ENCODE peak calls at places on chromosomes 5 and 9, in nine cellular contexts. One of them, this sample, is unnamed. For H3K9me3, the result is how much of the 10 kb centered on the place peaks cover.

GRCh38 chr5:118060833-118061232 is 927.5 kb downstream of the DTWD2 start:
- DNase-seq in psoas muscle: no peak
- DNase-seq in colonic mucosa: no peak
- DNase-seq in ovary: no peak
- DNase-seq in endothelial cell of umbilical vein: no peak
- DNase-seq in hepatocyte: no peak
- DNase-seq in NT2/D1: no peak
- DNase-seq in BE2C: no peak
- DNase-seq in fibroblast of lung: no peak
- DNase-seq in this sample: no peak

GRCh38 chr9:94065535-94065961 is 18.7 kb upstream of the PTPDC1 start:
- DNase-seq in psoas muscle: peak
- DNase-seq in colonic mucosa: peak
- DNase-seq in ovary: peak
- DNase-seq in endothelial cell of umbilical vein: peak
- DNase-seq in hepatocyte: peak
- DNase-seq in NT2/D1: peak
- DNase-seq in BE2C: peak
- DNase-seq in fibroblast of lung: peak
- DNase-seq in this sample: peak

GRCh38 chr9:125486109-125486508 is 220.9 kb downstream of the MAPKAP1 start:
- DNase-seq in psoas muscle: no peak
- DNase-seq in colonic mucosa: no peak
- DNase-seq in ovary: no peak
- DNase-seq in endothelial cell of umbilical vein: no peak
- DNase-seq in hepatocyte: no peak
- DNase-seq in NT2/D1: no peak
- DNase-seq in BE2C: no peak
- DNase-seq in fibroblast of lung: no peak
- DNase-seq in this sample: no peak

GRCh38 chr9:132591751-132592314 is 9.4 kb downstream of the BARHL1 start:
- DNase-seq in psoas muscle: no peak
- DNase-seq in colonic mucosa: no peak
- DNase-seq in ovary: no peak
- DNase-seq in endothelial cell of umbilical vein: no peak
- DNase-seq in hepatocyte: no peak
- DNase-seq in NT2/D1: peak
- DNase-seq in BE2C: no peak
- DNase-seq in fibroblast of lung: no peak
- DNase-seq in this sample: no peak

GRCh38 chr5:15798006-15798405 is 298.0 kb downstream of the FBXL7 start:
- DNase-seq in psoas muscle: no peak
- DNase-seq in colonic mucosa: no peak
- DNase-seq in ovary: no peak
- DNase-seq in endothelial cell of umbilical vein: peak
- DNase-seq in hepatocyte: no peak
- DNase-seq in NT2/D1: no peak
- DNase-seq in BE2C: no peak
- DNase-seq in fibroblast of lung: no peak
- DNase-seq in this sample: no peak

GRCh38 chr5:10681605-10682428 is 79.2 kb downstream of the DAP start:
- DNase-seq in psoas muscle: no peak
- DNase-seq in colonic mucosa: no peak
- DNase-seq in ovary: no peak
- DNase-seq in endothelial cell of umbilical vein: no peak
- DNase-seq in hepatocyte: no peak
- DNase-seq in NT2/D1: no peak
- DNase-seq in BE2C: no peak
- DNase-seq in fibroblast of lung: no peak
- DNase-seq in this sample: no peak

GRCh38 chr9:99416007-99416406 is 193.9 kb downstream of the SEC61B start:
- DNase-seq in psoas muscle: no peak
- DNase-seq in colonic mucosa: no peak
- DNase-seq in ovary: no peak
- DNase-seq in endothelial cell of umbilical vein: no peak
- DNase-seq in hepatocyte: no peak
- DNase-seq in NT2/D1: no peak
- DNase-seq in BE2C: no peak
- DNase-seq in fibroblast of lung: peak
- DNase-seq in this sample: no peak

GRCh38 chr5:135135530-135136201 is 101.6 kb upstream of the PITX1 start:
- DNase-seq in psoas muscle: peak
- DNase-seq in colonic mucosa: peak
- DNase-seq in ovary: no peak
- DNase-seq in endothelial cell of umbilical vein: no peak
- DNase-seq in hepatocyte: no peak
- DNase-seq in NT2/D1: no peak
- DNase-seq in BE2C: no peak
- DNase-seq in fibroblast of lung: peak
- DNase-seq in this sample: no peak

GRCh38 chr5:133825631-133826289 is 142.7 kb downstream of the C5orf15 start:
- DNase-seq in psoas muscle: peak
- DNase-seq in colonic mucosa: no peak
- DNase-seq in ovary: no peak
- DNase-seq in endothelial cell of umbilical vein: no peak
- DNase-seq in hepatocyte: no peak
- DNase-seq in NT2/D1: no peak
- DNase-seq in BE2C: peak
- DNase-seq in fibroblast of lung: no peak
- DNase-seq in this sample: no peak

GRCh38 chr5:82912462-82912861 is 164.7 kb downstream of the TMEM167A start:
- DNase-seq in psoas muscle: no peak
- DNase-seq in colonic mucosa: no peak
- DNase-seq in ovary: no peak
- DNase-seq in endothelial cell of umbilical vein: no peak
- DNase-seq in hepatocyte: no peak
- DNase-seq in NT2/D1: no peak
- DNase-seq in BE2C: no peak
- DNase-seq in fibroblast of lung: no peak
- DNase-seq in this sample: no peak

GRCh38 chr9:84136119-84136868 is 155.7 kb downstream of the RMI1 start:
- DNase-seq in psoas muscle: no peak
- DNase-seq in colonic mucosa: peak
- DNase-seq in ovary: no peak
- DNase-seq in endothelial cell of umbilical vein: no peak
- DNase-seq in hepatocyte: no peak
- DNase-seq in NT2/D1: no peak
- DNase-seq in BE2C: no peak
- DNase-seq in fibroblast of lung: peak
- DNase-seq in this sample: no peak

GRCh38 chr5:109327572-109327971 is 82.2 kb downstream of the PJA2 start:
- DNase-seq in psoas muscle: no peak
- DNase-seq in colonic mucosa: no peak
- DNase-seq in ovary: no peak
- DNase-seq in endothelial cell of umbilical vein: no peak
- DNase-seq in hepatocyte: no peak
- DNase-seq in NT2/D1: no peak
- DNase-seq in BE2C: no peak
- DNase-seq in fibroblast of lung: no peak
- DNase-seq in this sample: no peak

GRCh38 chr5:97046270-97046982 is 96.0 kb downstream of the LIX1 start:
- DNase-seq in psoas muscle: no peak
- DNase-seq in colonic mucosa: no peak
- DNase-seq in ovary: no peak
- DNase-seq in endothelial cell of umbilical vein: no peak
- DNase-seq in hepatocyte: no peak
- DNase-seq in NT2/D1: no peak
- DNase-seq in BE2C: no peak
- DNase-seq in fibroblast of lung: peak
- DNase-seq in this sample: no peak

GRCh38 chr9:89604463-89605180 is at the start of gene GADD45G:
- DNase-seq in psoas muscle: peak
- DNase-seq in colonic mucosa: peak
- DNase-seq in ovary: peak
- DNase-seq in endothelial cell of umbilical vein: peak
- DNase-seq in hepatocyte: peak
- DNase-seq in NT2/D1: peak
- DNase-seq in BE2C: peak
- DNase-seq in fibroblast of lung: peak
- DNase-seq in this sample: peak

GRCh38 chr9:40913096-40913719 is 215.3 kb downstream of the FOXD4L6 start:
- DNase-seq in psoas muscle: no peak
- DNase-seq in colonic mucosa: no peak
- DNase-seq in ovary: no peak
- DNase-seq in endothelial cell of umbilical vein: no peak
- DNase-seq in hepatocyte: no peak
- DNase-seq in NT2/D1: no peak
- DNase-seq in BE2C: no peak
- DNase-seq in fibroblast of lung: no peak
- DNase-seq in this sample: no peak
- H3K9me3 ChIP-seq in psoas muscle: half or more
- H3K9me3 ChIP-seq in colonic mucosa: under half
- H3K9me3 ChIP-seq in ovary: under half
- H3K9me3 ChIP-seq in endothelial cell of umbilical vein: under half
- H3K9me3 ChIP-seq in hepatocyte: half or more
- H3K9me3 ChIP-seq in NT2/D1: half or more
- H3K9me3 ChIP-seq in BE2C: under half
- H3K9me3 ChIP-seq in fibroblast of lung: under half
- H3K9me3 ChIP-seq in this sample: half or more

GRCh38 chr5:2278825-2279224 is 396.1 kb upstream of the IRX4 start:
- DNase-seq in psoas muscle: no peak
- DNase-seq in colonic mucosa: no peak
- DNase-seq in ovary: no peak
- DNase-seq in endothelial cell of umbilical vein: no peak
- DNase-seq in hepatocyte: no peak
- DNase-seq in NT2/D1: no peak
- DNase-seq in BE2C: no peak
- DNase-seq in fibroblast of lung: no peak
- DNase-seq in this sample: no peak

GRCh38 chr5:2276101-2276500 is 393.4 kb upstream of the IRX4 start:
- DNase-seq in psoas muscle: no peak
- DNase-seq in colonic mucosa: no peak
- DNase-seq in ovary: no peak
- DNase-seq in endothelial cell of umbilical vein: no peak
- DNase-seq in hepatocyte: no peak
- DNase-seq in NT2/D1: no peak
- DNase-seq in BE2C: no peak
- DNase-seq in fibroblast of lung: no peak
- DNase-seq in this sample: no peak

GRCh38 chr5:2280318-2280717 is 397.6 kb upstream of the IRX4 start:
- DNase-seq in psoas muscle: no peak
- DNase-seq in colonic mucosa: no peak
- DNase-seq in ovary: no peak
- DNase-seq in endothelial cell of umbilical vein: no peak
- DNase-seq in hepatocyte: no peak
- DNase-seq in NT2/D1: no peak
- DNase-seq in BE2C: no peak
- DNase-seq in fibroblast of lung: no peak
- DNase-seq in this sample: no peak

GRCh38 chr5:2281446-2281845 is 398.7 kb upstream of the IRX4 start:
- DNase-seq in psoas muscle: no peak
- DNase-seq in colonic mucosa: no peak
- DNase-seq in ovary: no peak
- DNase-seq in endothelial cell of umbilical vein: no peak
- DNase-seq in hepatocyte: no peak
- DNase-seq in NT2/D1: no peak
- DNase-seq in BE2C: no peak
- DNase-seq in fibroblast of lung: no peak
- DNase-seq in this sample: no peak

DNA sequence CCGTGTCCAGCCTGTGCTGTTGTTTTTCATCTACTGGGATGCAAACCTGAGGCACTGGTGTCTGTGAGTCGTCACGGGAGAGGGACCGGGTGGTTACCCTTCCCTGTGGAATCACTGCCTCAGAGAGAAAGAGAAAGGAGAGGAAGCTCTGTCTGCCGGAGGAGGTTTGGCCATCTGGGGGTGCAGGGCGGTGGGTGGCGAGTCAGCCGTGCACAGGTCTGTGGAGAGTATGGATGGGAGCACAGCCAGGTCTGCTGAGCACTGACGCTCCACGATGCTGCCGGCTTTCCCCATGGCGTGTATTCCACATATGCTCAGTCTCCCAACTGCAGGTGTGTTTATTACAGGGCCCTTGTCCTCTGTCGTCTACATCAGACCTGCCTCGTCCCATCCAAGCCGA is 395.2 kb upstream of the IRX4 start:
- DNase-seq in psoas muscle: no peak
- DNase-seq in colonic mucosa: no peak
- DNase-seq in ovary: no peak
- DNase-seq in endothelial cell of umbilical vein: no peak
- DNase-seq in hepatocyte: no peak
- DNase-seq in NT2/D1: no peak
- DNase-seq in BE2C: no peak
- DNase-seq in fibroblast of lung: no peak
- DNase-seq in this sample: no peak
- H3K9me3 ChIP-seq in psoas muscle: under half
- H3K9me3 ChIP-seq in colonic mucosa: under half
- H3K9me3 ChIP-seq in ovary: under half
- H3K9me3 ChIP-seq in endothelial cell of umbilical vein: under half
- H3K9me3 ChIP-seq in hepatocyte: under half
- H3K9me3 ChIP-seq in NT2/D1: under half
- H3K9me3 ChIP-seq in BE2C: under half
- H3K9me3 ChIP-seq in fibroblast of lung: under half
- H3K9me3 ChIP-seq in this sample: under half

GRCh38 chr9:88041447-88041846 is 67.1 kb upstream of the CDK20 start:
- DNase-seq in psoas muscle: no peak
- DNase-seq in colonic mucosa: no peak
- DNase-seq in ovary: no peak
- DNase-seq in endothelial cell of umbilical vein: no peak
- DNase-seq in hepatocyte: peak
- DNase-seq in NT2/D1: no peak
- DNase-seq in BE2C: no peak
- DNase-seq in fibroblast of lung: peak
- DNase-seq in this sample: no peak
- H3K9me3 ChIP-seq in psoas muscle: under half
- H3K9me3 ChIP-seq in colonic mucosa: under half
- H3K9me3 ChIP-seq in ovary: under half
- H3K9me3 ChIP-seq in endothelial cell of umbilical vein: under half
- H3K9me3 ChIP-seq in hepatocyte: under half
- H3K9me3 ChIP-seq in NT2/D1: half or more
- H3K9me3 ChIP-seq in BE2C: under half
- H3K9me3 ChIP-seq in fibroblast of lung: under half
- H3K9me3 ChIP-seq in this sample: under half

DNA sequence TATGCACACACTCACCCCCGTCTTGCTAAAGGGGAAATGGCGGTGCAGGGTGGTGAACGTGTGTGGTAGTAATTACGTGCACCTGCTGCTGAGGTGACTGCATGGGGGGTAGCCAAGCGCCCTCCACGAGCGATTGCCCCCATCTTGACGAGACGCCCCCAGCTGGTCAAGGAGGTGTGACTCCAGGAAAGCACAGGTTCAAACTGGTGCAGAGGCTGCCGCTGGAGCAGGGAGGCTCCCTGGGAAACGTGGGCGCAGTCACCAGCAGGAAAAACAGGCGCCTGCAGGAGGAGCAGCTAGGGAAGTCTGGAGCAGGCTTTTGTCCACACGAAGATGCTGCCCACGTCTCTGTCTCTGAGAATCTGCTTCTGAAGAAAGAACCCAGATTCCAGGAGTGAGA is 64.8 kb downstream of the IRX2 start:
- DNase-seq in psoas muscle: no peak
- DNase-seq in colonic mucosa: no peak
- DNase-seq in ovary: no peak
- DNase-seq in endothelial cell of umbilical vein: no peak
- DNase-seq in hepatocyte: no peak
- DNase-seq in NT2/D1: no peak
- DNase-seq in BE2C: no peak
- DNase-seq in fibroblast of lung: no peak
- DNase-seq in this sample: no peak
- H3K9me3 ChIP-seq in psoas muscle: under half
- H3K9me3 ChIP-seq in colonic mucosa: under half
- H3K9me3 ChIP-seq in ovary: under half
- H3K9me3 ChIP-seq in endothelial cell of umbilical vein: under half
- H3K9me3 ChIP-seq in hepatocyte: under half
- H3K9me3 ChIP-seq in NT2/D1: under half
- H3K9me3 ChIP-seq in BE2C: under half
- H3K9me3 ChIP-seq in fibroblast of lung: under half
- H3K9me3 ChIP-seq in this sample: under half